ENCODE peak calls at places on chromosomes 1 and 21, in eight cellular contexts. One of them, this sample, is unnamed.

GRCh38 chr1:103958699-103959098 is 209.0 kb downstream of the AMY1C start:
- DNase-seq in prostate gland: no peak
- DNase-seq in right atrium auricular region: no peak
- DNase-seq in upper lobe of right lung: no peak
- DNase-seq in effector memory CD4-positive, alpha-beta T cell: no peak
- DNase-seq in esophagus muscularis mucosa: no peak
- DNase-seq in breast epithelium: no peak
- DNase-seq in mesendoderm: no peak
- DNase-seq in this sample: no peak

GRCh38 chr21:45551316-45551715 is 9.1 kb upstream of the SLC19A1 start:
- DNase-seq in prostate gland: no peak
- DNase-seq in right atrium auricular region: no peak
- DNase-seq in upper lobe of right lung: peak
- DNase-seq in effector memory CD4-positive, alpha-beta T cell: no peak
- DNase-seq in esophagus muscularis mucosa: no peak
- DNase-seq in breast epithelium: no peak
- DNase-seq in mesendoderm: no peak
- DNase-seq in this sample: peak

GRCh38 chr1:40711465-40712404 is 20.2 kb downstream of the NFYC start:
- DNase-seq in prostate gland: peak
- DNase-seq in right atrium auricular region: no peak
- DNase-seq in upper lobe of right lung: no peak
- DNase-seq in effector memory CD4-positive, alpha-beta T cell: no peak
- DNase-seq in esophagus muscularis mucosa: no peak
- DNase-seq in breast epithelium: no peak
- DNase-seq in mesendoderm: no peak
- DNase-seq in this sample: no peak

GRCh38 chr1:68777850-68778249 is 281.0 kb upstream of the DEPDC1 start:
- DNase-seq in prostate gland: no peak
- DNase-seq in right atrium auricular region: no peak
- DNase-seq in upper lobe of right lung: no peak
- DNase-seq in effector memory CD4-positive, alpha-beta T cell: no peak
- DNase-seq in esophagus muscularis mucosa: no peak
- DNase-seq in breast epithelium: no peak
- DNase-seq in mesendoderm: no peak
- DNase-seq in this sample: no peak

GRCh38 chr1:56534252-56534651 is 45.1 kb downstream of the PLPP3 start:
- DNase-seq in prostate gland: no peak
- DNase-seq in right atrium auricular region: no peak
- DNase-seq in upper lobe of right lung: no peak
- DNase-seq in effector memory CD4-positive, alpha-beta T cell: no peak
- DNase-seq in esophagus muscularis mucosa: no peak
- DNase-seq in breast epithelium: no peak
- DNase-seq in mesendoderm: no peak
- DNase-seq in this sample: no peak

GRCh38 chr1:70331962-70332361 is 22.6 kb downstream of the ANKRD13C start:
- DNase-seq in prostate gland: no peak
- DNase-seq in right atrium auricular region: no peak
- DNase-seq in upper lobe of right lung: no peak
- DNase-seq in effector memory CD4-positive, alpha-beta T cell: no peak
- DNase-seq in esophagus muscularis mucosa: no peak
- DNase-seq in breast epithelium: no peak
- DNase-seq in mesendoderm: no peak
- DNase-seq in this sample: no peak

GRCh38 chr1:167103236-167103894 is 9.5 kb downstream of the STYXL2 start:
- DNase-seq in prostate gland: no peak
- DNase-seq in right atrium auricular region: no peak
- DNase-seq in upper lobe of right lung: no peak
- DNase-seq in effector memory CD4-positive, alpha-beta T cell: no peak
- DNase-seq in esophagus muscularis mucosa: no peak
- DNase-seq in breast epithelium: no peak
- DNase-seq in mesendoderm: peak
- DNase-seq in this sample: no peak

GRCh38 chr1:9717193-9718005 is 65.9 kb downstream of the PIK3CD start:
- DNase-seq in prostate gland: peak
- DNase-seq in right atrium auricular region: no peak
- DNase-seq in upper lobe of right lung: peak
- DNase-seq in effector memory CD4-positive, alpha-beta T cell: peak
- DNase-seq in esophagus muscularis mucosa: peak
- DNase-seq in breast epithelium: peak
- DNase-seq in mesendoderm: peak
- DNase-seq in this sample: no peak

GRCh38 chr1:7580923-7581753 is 190.0 kb upstream of the VAMP3 start:
- DNase-seq in prostate gland: no peak
- DNase-seq in right atrium auricular region: no peak
- DNase-seq in upper lobe of right lung: peak
- DNase-seq in effector memory CD4-positive, alpha-beta T cell: no peak
- DNase-seq in esophagus muscularis mucosa: no peak
- DNase-seq in breast epithelium: no peak
- DNase-seq in mesendoderm: no peak
- DNase-seq in this sample: peak

GRCh38 chr21:41676198-41676597 is 90.7 kb downstream of the RIPK4 start:
- DNase-seq in prostate gland: no peak
- DNase-seq in right atrium auricular region: no peak
- DNase-seq in upper lobe of right lung: no peak
- DNase-seq in effector memory CD4-positive, alpha-beta T cell: no peak
- DNase-seq in esophagus muscularis mucosa: no peak
- DNase-seq in breast epithelium: no peak
- DNase-seq in mesendoderm: no peak
- DNase-seq in this sample: no peak

GRCh38 chr1:38603907-38604306 is 255.7 kb downstream of the RRAGC start:
- DNase-seq in prostate gland: no peak
- DNase-seq in right atrium auricular region: no peak
- DNase-seq in upper lobe of right lung: no peak
- DNase-seq in effector memory CD4-positive, alpha-beta T cell: no peak
- DNase-seq in esophagus muscularis mucosa: no peak
- DNase-seq in breast epithelium: no peak
- DNase-seq in mesendoderm: no peak
- DNase-seq in this sample: no peak

GRCh38 chr1:38140025-38140487 is 93.5 kb upstream of the POU3F1 start:
- DNase-seq in prostate gland: no peak
- DNase-seq in right atrium auricular region: no peak
- DNase-seq in upper lobe of right lung: no peak
- DNase-seq in effector memory CD4-positive, alpha-beta T cell: no peak
- DNase-seq in esophagus muscularis mucosa: no peak
- DNase-seq in breast epithelium: no peak
- DNase-seq in mesendoderm: peak
- DNase-seq in this sample: no peak

GRCh38 chr1:52588027-52588426 is 14.1 kb upstream of the GPX7 start:
- DNase-seq in prostate gland: no peak
- DNase-seq in right atrium auricular region: no peak
- DNase-seq in upper lobe of right lung: no peak
- DNase-seq in effector memory CD4-positive, alpha-beta T cell: no peak
- DNase-seq in esophagus muscularis mucosa: no peak
- DNase-seq in breast epithelium: no peak
- DNase-seq in mesendoderm: no peak
- DNase-seq in this sample: no peak
- H3K27ac ChIP-seq in prostate gland: no peak
- H3K27ac ChIP-seq in right atrium auricular region: no peak
- H3K27ac ChIP-seq in upper lobe of right lung: no peak
- H3K27ac ChIP-seq in effector memory CD4-positive, alpha-beta T cell: no peak
- H3K27ac ChIP-seq in esophagus muscularis mucosa: no peak
- H3K27ac ChIP-seq in breast epithelium: no peak
- H3K27ac ChIP-seq in mesendoderm: no peak
- H3K27ac ChIP-seq in this sample: no peak

DNA sequence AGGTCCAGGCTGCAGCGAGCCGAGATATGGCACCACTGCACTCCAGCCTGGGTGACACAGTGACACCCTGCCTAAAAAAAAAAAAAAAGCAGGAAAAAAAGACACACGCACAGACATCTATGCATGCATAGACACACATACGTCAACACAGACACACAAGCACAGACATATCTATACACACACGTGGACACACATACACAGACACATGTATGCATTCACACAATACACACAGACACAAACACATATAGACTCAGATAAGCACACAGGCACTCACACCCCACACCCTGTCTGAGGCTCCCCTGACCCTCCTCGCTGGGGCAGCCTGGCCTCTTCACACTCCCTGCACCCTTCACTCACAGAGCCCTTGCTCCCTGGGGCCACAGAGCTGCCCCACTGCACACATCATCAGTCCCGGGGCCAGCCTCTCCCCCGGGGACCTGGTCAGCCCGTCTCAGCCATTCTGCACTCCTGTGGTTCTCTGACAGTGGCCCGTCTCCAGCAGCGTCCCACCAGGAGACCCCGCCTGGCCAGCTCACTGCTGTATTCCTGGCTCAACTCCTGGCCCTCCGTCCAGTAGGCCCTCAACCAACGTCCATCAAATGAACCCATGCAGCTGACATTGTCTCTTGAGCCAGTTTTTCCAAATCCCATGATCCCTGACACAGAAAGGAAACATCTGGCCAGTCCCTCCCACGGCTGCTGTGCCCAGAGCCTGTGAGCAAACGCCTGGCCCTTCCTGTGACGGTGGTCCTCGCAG is 4.6 kb upstream of the PRKCZ start:
- DNase-seq in prostate gland: no peak
- DNase-seq in right atrium auricular region: no peak
- DNase-seq in upper lobe of right lung: no peak
- DNase-seq in effector memory CD4-positive, alpha-beta T cell: no peak
- DNase-seq in esophagus muscularis mucosa: no peak
- DNase-seq in breast epithelium: no peak
- DNase-seq in mesendoderm: no peak
- DNase-seq in this sample: no peak
- H3K27ac ChIP-seq in prostate gland: no peak
- H3K27ac ChIP-seq in right atrium auricular region: no peak
- H3K27ac ChIP-seq in upper lobe of right lung: peak
- H3K27ac ChIP-seq in effector memory CD4-positive, alpha-beta T cell: no peak
- H3K27ac ChIP-seq in esophagus muscularis mucosa: no peak
- H3K27ac ChIP-seq in breast epithelium: no peak
- H3K27ac ChIP-seq in mesendoderm: no peak
- H3K27ac ChIP-seq in this sample: no peak

DNA sequence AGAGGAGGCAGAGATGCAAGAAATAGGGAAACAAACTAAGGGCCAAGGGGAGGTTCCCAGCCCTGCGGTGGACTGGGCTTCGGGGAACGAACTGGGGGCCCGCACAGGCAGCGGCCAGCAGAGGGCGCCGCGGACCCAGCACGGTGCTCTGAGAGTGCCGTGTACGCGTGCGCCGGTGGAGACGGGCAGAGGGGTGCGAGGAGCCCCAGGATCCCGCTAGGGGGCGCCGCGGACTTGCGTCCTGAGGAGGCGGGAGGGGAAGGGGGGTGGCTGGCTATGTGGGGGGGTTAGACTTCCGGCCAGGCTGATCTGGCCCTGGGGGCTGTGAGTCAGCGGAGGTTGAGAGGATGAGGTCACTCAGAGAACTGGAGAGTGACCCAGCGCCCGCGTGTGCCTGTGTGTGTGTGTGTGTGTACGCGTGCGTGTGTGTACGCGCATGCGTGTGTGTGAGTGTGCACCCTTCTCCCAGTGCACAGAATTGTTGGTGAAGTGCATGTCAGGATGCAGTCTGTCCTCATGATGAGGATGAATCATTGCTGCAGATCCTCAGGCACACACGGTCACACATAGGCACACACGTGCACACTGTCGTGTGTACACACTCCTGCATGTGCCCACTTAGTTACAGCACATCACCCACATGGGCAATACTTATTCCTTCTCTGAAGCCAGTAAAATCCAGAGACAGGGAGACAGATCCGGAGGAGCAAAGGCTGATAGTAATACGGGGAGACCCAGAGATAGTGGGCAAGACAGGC is 17.0 kb downstream of the NES start:
- DNase-seq in prostate gland: peak
- DNase-seq in right atrium auricular region: peak
- DNase-seq in upper lobe of right lung: peak
- DNase-seq in effector memory CD4-positive, alpha-beta T cell: peak
- DNase-seq in esophagus muscularis mucosa: peak
- DNase-seq in breast epithelium: peak
- DNase-seq in mesendoderm: peak
- DNase-seq in this sample: peak
- H3K27ac ChIP-seq in prostate gland: peak
- H3K27ac ChIP-seq in right atrium auricular region: peak
- H3K27ac ChIP-seq in upper lobe of right lung: peak
- H3K27ac ChIP-seq in effector memory CD4-positive, alpha-beta T cell: no peak
- H3K27ac ChIP-seq in esophagus muscularis mucosa: peak
- H3K27ac ChIP-seq in breast epithelium: peak
- H3K27ac ChIP-seq in mesendoderm: peak
- H3K27ac ChIP-seq in this sample: peak

GRCh38 chr1:17207046-17207445 is 2.1 kb downstream of the PADI1 start:
- DNase-seq in prostate gland: no peak
- DNase-seq in right atrium auricular region: no peak
- DNase-seq in upper lobe of right lung: no peak
- DNase-seq in effector memory CD4-positive, alpha-beta T cell: no peak
- DNase-seq in esophagus muscularis mucosa: no peak
- DNase-seq in breast epithelium: peak
- DNase-seq in mesendoderm: no peak
- DNase-seq in this sample: peak
- H3K27ac ChIP-seq in prostate gland: no peak
- H3K27ac ChIP-seq in right atrium auricular region: no peak
- H3K27ac ChIP-seq in upper lobe of right lung: no peak
- H3K27ac ChIP-seq in effector memory CD4-positive, alpha-beta T cell: no peak
- H3K27ac ChIP-seq in esophagus muscularis mucosa: no peak
- H3K27ac ChIP-seq in breast epithelium: no peak
- H3K27ac ChIP-seq in mesendoderm: no peak
- H3K27ac ChIP-seq in this sample: no peak

GRCh38 chr1:87794788-87795614 is 466.3 kb downstream of the LMO4 start:
- DNase-seq in prostate gland: no peak
- DNase-seq in right atrium auricular region: no peak
- DNase-seq in upper lobe of right lung: no peak
- DNase-seq in effector memory CD4-positive, alpha-beta T cell: no peak
- DNase-seq in esophagus muscularis mucosa: no peak
- DNase-seq in breast epithelium: no peak
- DNase-seq in mesendoderm: peak
- DNase-seq in this sample: no peak
- H3K27ac ChIP-seq in prostate gland: no peak
- H3K27ac ChIP-seq in right atrium auricular region: no peak
- H3K27ac ChIP-seq in upper lobe of right lung: no peak
- H3K27ac ChIP-seq in effector memory CD4-positive, alpha-beta T cell: no peak
- H3K27ac ChIP-seq in esophagus muscularis mucosa: no peak
- H3K27ac ChIP-seq in breast epithelium: no peak
- H3K27ac ChIP-seq in mesendoderm: no peak
- H3K27ac ChIP-seq in this sample: no peak

GRCh38 chr21:38729745-38730401 is 75.9 kb upstream of the ETS2 start:
- DNase-seq in prostate gland: no peak
- DNase-seq in right atrium auricular region: no peak
- DNase-seq in upper lobe of right lung: no peak
- DNase-seq in effector memory CD4-positive, alpha-beta T cell: no peak
- DNase-seq in esophagus muscularis mucosa: no peak
- DNase-seq in breast epithelium: peak
- DNase-seq in mesendoderm: peak
- DNase-seq in this sample: no peak

GRCh38 chr21:38735807-38736206 is 69.9 kb upstream of the ETS2 start:
- DNase-seq in prostate gland: no peak
- DNase-seq in right atrium auricular region: no peak
- DNase-seq in upper lobe of right lung: no peak
- DNase-seq in effector memory CD4-positive, alpha-beta T cell: no peak
- DNase-seq in esophagus muscularis mucosa: no peak
- DNase-seq in breast epithelium: no peak
- DNase-seq in mesendoderm: no peak
- DNase-seq in this sample: no peak

GRCh38 chr21:38733973-38734546 is 71.7 kb upstream of the ETS2 start:
- DNase-seq in prostate gland: peak
- DNase-seq in right atrium auricular region: peak
- DNase-seq in upper lobe of right lung: peak
- DNase-seq in effector memory CD4-positive, alpha-beta T cell: peak
- DNase-seq in esophagus muscularis mucosa: peak
- DNase-seq in breast epithelium: peak
- DNase-seq in mesendoderm: peak
- DNase-seq in this sample: peak
- H3K27ac ChIP-seq in prostate gland: peak
- H3K27ac ChIP-seq in right atrium auricular region: peak
- H3K27ac ChIP-seq in upper lobe of right lung: peak
- H3K27ac ChIP-seq in effector memory CD4-positive, alpha-beta T cell: no peak
- H3K27ac ChIP-seq in esophagus muscularis mucosa: peak
- H3K27ac ChIP-seq in breast epithelium: no peak
- H3K27ac ChIP-seq in mesendoderm: no peak
- H3K27ac ChIP-seq in this sample: no peak